ENCODE peak calls at places on chromosomes 13 and 19, in five cellular contexts. I is hepatic stellate cell, Y is amniotic stem cell, N is cardiac muscle cell, C is AG04449. D is an unnamed sample.

GRCh38 chr19:48481846-48482639 is 12.9 kb downstream of the CYTH2 start:
- DNase-seq in I (peak; percentile 62), Y (no peak), N (no peak), C (no peak), D (no peak)

GRCh38 chr19:12611361-12611699 is 610 bp downstream of the ZNF791 start:
- DNase-seq in I (peak; percentile 84), Y (peak; percentile 75), N (peak; percentile 79), C (no peak), D (peak; percentile 24)

GRCh38 chr13:99285432-99286182 is 21.6 kb downstream of the GPR183 start:
- DNase-seq in I (no peak), Y (no peak), N (no peak), C (no peak), D (no peak)

GRCh38 chr19:15666186-15666585 is 6.7 kb upstream of the CYP4F12 start:
- DNase-seq in I (no peak), Y (no peak), N (no peak), C (no peak), D (no peak)

GRCh38 chr19:18915639-18916038 is 3.5 kb downstream of the COPE start:
- DNase-seq in I (peak; percentile 52), Y (no peak), N (peak; percentile 40), C (no peak), D (no peak)

GRCh38 chr19:18321729-18322091 is 1.2 kb downstream of the LSM4 start:
- DNase-seq in I (no peak), Y (no peak), N (peak; percentile 50), C (no peak), D (no peak)

GRCh38 chr13:112348642-112349345 is 27.4 kb upstream of the SPACA7 start:
- DNase-seq in I (no peak), Y (no peak), N (no peak), C (no peak), D (no peak)

GRCh38 chr19:1295169-1296012 is 9.7 kb downstream of the EFNA2 start:
- DNase-seq in I (peak; percentile 77), Y (no peak), N (peak; percentile 26), C (no peak), D (no peak)

GRCh38 chr13:30364133-30364532 is 56.8 kb upstream of the KATNAL1 start:
- DNase-seq in I (no peak), Y (no peak), N (peak; percentile 38), C (no peak), D (no peak)

GRCh38 chr13:30052127-30052526 is 201.7 kb upstream of the UBL3 start:
- DNase-seq in I (no peak), Y (no peak), N (peak; percentile 20), C (no peak), D (no peak)